ENCODE peak calls at places on chromosomes 13 and 19, in six cellular contexts. H, M, O, A, D and B are unnamed samples.

GRCh38 chr13:110409581-110409992 is 102.5 kb downstream of the COL4A2 start:
- DNase-seq in H (no peak), M (peak), O (peak), A (no peak), D (peak), B (peak)

GRCh38 chr19:13888281-13888680 is 11.3 kb downstream of the NANOS3 start:
- DNase-seq in H (no peak), M (no peak), O (no peak), A (no peak), D (no peak), B (no peak)

GRCh38 chr19:15323496-15324235 is 8.7 kb downstream of the BRD4 start:
- DNase-seq in H (no peak), M (peak), O (no peak), A (peak), D (no peak), B (peak)

GRCh38 chr19:35399948-35400772 is 29.3 kb downstream of the GPR42 start:
- DNase-seq in H (no peak), M (no peak), O (no peak), A (no peak), D (no peak), B (no peak)

GRCh38 chr13:95745289-95745688 is 68.3 kb downstream of the DNAJC3 start:
- DNase-seq in H (no peak), M (no peak), O (no peak), A (no peak), D (no peak), B (no peak)

GRCh38 chr13:29471551-29471950 is 123.9 kb downstream of the SLC7A1 start:
- DNase-seq in H (no peak), M (no peak), O (no peak), A (no peak), D (no peak), B (no peak)

GRCh38 chr13:37225414-37226047 is 120.1 kb upstream of the CSNK1A1L start:
- DNase-seq in H (peak), M (peak), O (no peak), A (peak), D (peak), B (peak)

GRCh38 chr19:39408392-39409206 is 2.0 kb downstream of the ZFP36 start:
- DNase-seq in H (no peak), M (peak), O (no peak), A (peak), D (no peak), B (peak)

GRCh38 chr13:81636120-81636519 is 1295.2 kb upstream of the SPRY2 start:
- DNase-seq in H (no peak), M (no peak), O (no peak), A (no peak), D (no peak), B (no peak)

GRCh38 chr13:49560270-49561063 is 24.9 kb downstream of the RCBTB1 start:
- DNase-seq in H (no peak), M (peak), O (no peak), A (peak), D (peak), B (peak)

GRCh38 chr13:44619651-44620050 is 43.5 kb upstream of the TSC22D1 start:
- DNase-seq in H (no peak), M (no peak), O (no peak), A (no peak), D (no peak), B (no peak)

GRCh38 chr19:18541992-18542935 is 1.1 kb downstream of the FKBP8 start:
- DNase-seq in H (no peak), M (no peak), O (no peak), A (no peak), D (no peak), B (no peak)

GRCh38 chr19:50565984-50566903 is 2.0 kb downstream of the LRRC4B start:
- DNase-seq in H (no peak), M (no peak), O (no peak), A (no peak), D (no peak), B (no peak)

GRCh38 chr13:48528720-48529119 is 4.2 kb downstream of the RCBTB2 start:
- DNase-seq in H (no peak), M (no peak), O (no peak), A (no peak), D (no peak), B (no peak)

GRCh38 chr13:106599875-106600797 is 32.2 kb upstream of the ARGLU1 start:
- DNase-seq in H (peak), M (peak), O (no peak), A (peak), D (peak), B (peak)

GRCh38 chr13:110023729-110024645 is 237.6 kb upstream of the IRS2 start:
- DNase-seq in H (no peak), M (peak), O (no peak), A (peak), D (no peak), B (peak)

GRCh38 chr13:46119883-46120614 is 15.2 kb upstream of the CPB2 start:
- DNase-seq in H (peak), M (peak), O (peak), A (peak), D (peak), B (no peak)

GRCh38 chr13:99992912-99993311 is 11.3 kb downstream of the ZIC2 start:
- DNase-seq in H (no peak), M (no peak), O (no peak), A (no peak), D (no peak), B (no peak)

GRCh38 chr13:97279913-97280312 is 57.8 kb downstream of the MBNL2 start:
- DNase-seq in H (no peak), M (peak), O (no peak), A (peak), D (peak), B (no peak)

GRCh38 chr19:8221161-8221560 is 12.0 kb downstream of the CERS4 start:
- DNase-seq in H (no peak), M (no peak), O (no peak), A (no peak), D (no peak), B (no peak)

GRCh38 chr13:33126909-33127607 is 110.8 kb downstream of the KL start:
- DNase-seq in H (no peak), M (peak), O (no peak), A (peak), D (no peak), B (peak)

GRCh38 chr19:2202366-2202765 is 33.8 kb downstream of the PLEKHJ1 start:
- DNase-seq in H (no peak), M (no peak), O (no peak), A (no peak), D (no peak), B (no peak)

GRCh38 chr19:58305932-58306323 is 751 bp downstream of the ERVK3-1 start:
- DNase-seq in H (no peak), M (peak), O (no peak), A (no peak), D (no peak), B (no peak)

GRCh38 chr19:34504809-34505291 is 23.3 kb downstream of the WTIP start:
- DNase-seq in H (no peak), M (no peak), O (no peak), A (no peak), D (no peak), B (no peak)

GRCh38 chr19:23318143-23318542 is 67.9 kb upstream of the ZNF724 start:
- DNase-seq in H (no peak), M (no peak), O (no peak), A (no peak), D (no peak), B (no peak)

GRCh38 chr13:93984876-93985275 is 494.6 kb downstream of the DCT start:
- DNase-seq in H (no peak), M (no peak), O (no peak), A (no peak), D (no peak), B (no peak)